ENCODE peak calls at places on chromosome 4, in nine cellular contexts. One of them, this sample, is unnamed.

GRCh38 chr4:105946771-105947170 is 51.5 kb downstream of the NPNT start:
- DNase-seq in IMR-90: no peak
- DNase-seq in GM23338: no peak
- DNase-seq in fibroblast of lung: no peak
- DNase-seq in MM.1S: no peak
- DNase-seq in H1: no peak
- DNase-seq in DND-41: no peak
- DNase-seq in neural progenitor cell: no peak
- DNase-seq in H9: no peak
- DNase-seq in this sample: no peak

GRCh38 chr4:14000091-14000814 is 372.7 kb upstream of the BOD1L1 start:
- DNase-seq in IMR-90: peak; percentile 42
- DNase-seq in GM23338: no peak
- DNase-seq in fibroblast of lung: no peak
- DNase-seq in MM.1S: no peak
- DNase-seq in H1: no peak
- DNase-seq in DND-41: no peak
- DNase-seq in neural progenitor cell: no peak
- DNase-seq in H9: no peak
- DNase-seq in this sample: peak; percentile 58

GRCh38 chr4:157287445-157287844 is 66.9 kb downstream of the GRIA2 start:
- DNase-seq in IMR-90: no peak
- DNase-seq in GM23338: no peak
- DNase-seq in fibroblast of lung: no peak
- DNase-seq in MM.1S: peak; percentile 71
- DNase-seq in H1: no peak
- DNase-seq in DND-41: no peak
- DNase-seq in neural progenitor cell: no peak
- DNase-seq in H9: no peak
- DNase-seq in this sample: no peak

GRCh38 chr4:116599859-116600258 is 485.5 kb downstream of the TRAM1L1 start:
- DNase-seq in IMR-90: no peak
- DNase-seq in GM23338: peak; percentile 52
- DNase-seq in fibroblast of lung: no peak
- DNase-seq in MM.1S: no peak
- DNase-seq in H1: peak; percentile 19
- DNase-seq in DND-41: peak; percentile 12
- DNase-seq in neural progenitor cell: peak; percentile 18
- DNase-seq in H9: peak; percentile 74
- DNase-seq in this sample: no peak

GRCh38 chr4:122577808-122578781 is 42.8 kb downstream of the IL21 start:
- DNase-seq in IMR-90: peak; percentile 38
- DNase-seq in GM23338: peak; percentile 76
- DNase-seq in fibroblast of lung: peak; percentile 16
- DNase-seq in MM.1S: peak; percentile 84
- DNase-seq in H1: no peak
- DNase-seq in DND-41: peak; percentile 89
- DNase-seq in neural progenitor cell: peak; percentile 57
- DNase-seq in H9: no peak
- DNase-seq in this sample: peak; percentile 35

GRCh38 chr4:185792384-185793146 is 19.4 kb downstream of the SORBS2 start:
- DNase-seq in IMR-90: peak; percentile 96
- DNase-seq in GM23338: no peak
- DNase-seq in fibroblast of lung: peak; percentile 98
- DNase-seq in MM.1S: no peak
- DNase-seq in H1: no peak
- DNase-seq in DND-41: no peak
- DNase-seq in neural progenitor cell: peak; percentile 15
- DNase-seq in H9: no peak
- DNase-seq in this sample: peak; percentile 85

GRCh38 chr4:167222098-167222497 is 12.2 kb downstream of the SPOCK3 start:
- DNase-seq in IMR-90: no peak
- DNase-seq in GM23338: no peak
- DNase-seq in fibroblast of lung: no peak
- DNase-seq in MM.1S: peak; percentile 56
- DNase-seq in H1: no peak
- DNase-seq in DND-41: no peak
- DNase-seq in neural progenitor cell: no peak
- DNase-seq in H9: no peak
- DNase-seq in this sample: no peak

GRCh38 chr4:171573181-171573580 is 240.0 kb upstream of the GALNTL6 start:
- DNase-seq in IMR-90: no peak
- DNase-seq in GM23338: no peak
- DNase-seq in fibroblast of lung: no peak
- DNase-seq in MM.1S: no peak
- DNase-seq in H1: no peak
- DNase-seq in DND-41: no peak
- DNase-seq in neural progenitor cell: no peak
- DNase-seq in H9: no peak
- DNase-seq in this sample: no peak

GRCh38 chr4:25949166-25949748 is 35.2 kb downstream of the SMIM20 start:
- DNase-seq in IMR-90: no peak
- DNase-seq in GM23338: peak; percentile 91
- DNase-seq in fibroblast of lung: no peak
- DNase-seq in MM.1S: no peak
- DNase-seq in H1: no peak
- DNase-seq in DND-41: no peak
- DNase-seq in neural progenitor cell: peak; percentile 84
- DNase-seq in H9: peak; percentile 70
- DNase-seq in this sample: no peak

GRCh38 chr4:37644962-37645361 is 41.2 kb downstream of the RELL1 start:
- DNase-seq in IMR-90: peak; percentile 91
- DNase-seq in GM23338: no peak
- DNase-seq in fibroblast of lung: peak; percentile 70
- DNase-seq in MM.1S: no peak
- DNase-seq in H1: no peak
- DNase-seq in DND-41: no peak
- DNase-seq in neural progenitor cell: no peak
- DNase-seq in H9: no peak
- DNase-seq in this sample: no peak

GRCh38 chr4:12926189-12927066 is 557.7 kb downstream of the RAB28 start:
- DNase-seq in IMR-90: no peak
- DNase-seq in GM23338: no peak
- DNase-seq in fibroblast of lung: no peak
- DNase-seq in MM.1S: peak; percentile 39
- DNase-seq in H1: no peak
- DNase-seq in DND-41: no peak
- DNase-seq in neural progenitor cell: no peak
- DNase-seq in H9: no peak
- DNase-seq in this sample: no peak

GRCh38 chr4:47270226-47270888 is 193.1 kb downstream of the COMMD8 start:
- DNase-seq in IMR-90: peak; percentile 3
- DNase-seq in GM23338: peak; percentile 17
- DNase-seq in fibroblast of lung: no peak
- DNase-seq in MM.1S: no peak
- DNase-seq in H1: no peak
- DNase-seq in DND-41: no peak
- DNase-seq in neural progenitor cell: peak; percentile 21
- DNase-seq in H9: no peak
- DNase-seq in this sample: no peak

GRCh38 chr4:57080781-57081650 is 29.2 kb downstream of the IGFBP7 start:
- DNase-seq in IMR-90: peak; percentile 98
- DNase-seq in GM23338: no peak
- DNase-seq in fibroblast of lung: peak; percentile 100
- DNase-seq in MM.1S: no peak
- DNase-seq in H1: no peak
- DNase-seq in DND-41: no peak
- DNase-seq in neural progenitor cell: no peak
- DNase-seq in H9: no peak
- DNase-seq in this sample: peak; percentile 92

GRCh38 chr4:16171831-16172230 is 54.4 kb downstream of the TAPT1 start:
- DNase-seq in IMR-90: no peak
- DNase-seq in GM23338: no peak
- DNase-seq in fibroblast of lung: no peak
- DNase-seq in MM.1S: no peak
- DNase-seq in H1: no peak
- DNase-seq in DND-41: no peak
- DNase-seq in neural progenitor cell: no peak
- DNase-seq in H9: no peak
- DNase-seq in this sample: no peak

GRCh38 chr4:139540637-139541036 is 15.4 kb downstream of the SETD7 start:
- DNase-seq in IMR-90: no peak
- DNase-seq in GM23338: no peak
- DNase-seq in fibroblast of lung: peak; percentile 77
- DNase-seq in MM.1S: no peak
- DNase-seq in H1: no peak
- DNase-seq in DND-41: no peak
- DNase-seq in neural progenitor cell: no peak
- DNase-seq in H9: no peak
- DNase-seq in this sample: no peak

GRCh38 chr4:139537292-139537691 is 18.7 kb downstream of the SETD7 start:
- DNase-seq in IMR-90: no peak
- DNase-seq in GM23338: no peak
- DNase-seq in fibroblast of lung: peak; percentile 37
- DNase-seq in MM.1S: no peak
- DNase-seq in H1: no peak
- DNase-seq in DND-41: no peak
- DNase-seq in neural progenitor cell: no peak
- DNase-seq in H9: no peak
- DNase-seq in this sample: no peak

GRCh38 chr4:139535852-139536234 is 20.2 kb downstream of the SETD7 start:
- DNase-seq in IMR-90: no peak
- DNase-seq in GM23338: no peak
- DNase-seq in fibroblast of lung: no peak
- DNase-seq in MM.1S: no peak
- DNase-seq in H1: no peak
- DNase-seq in DND-41: no peak
- DNase-seq in neural progenitor cell: no peak
- DNase-seq in H9: no peak
- DNase-seq in this sample: no peak

GRCh38 chr4:139535228-139535851 is 20.7 kb downstream of the SETD7 start:
- DNase-seq in IMR-90: no peak
- DNase-seq in GM23338: no peak
- DNase-seq in fibroblast of lung: no peak
- DNase-seq in MM.1S: no peak
- DNase-seq in H1: no peak
- DNase-seq in DND-41: no peak
- DNase-seq in neural progenitor cell: no peak
- DNase-seq in H9: no peak
- DNase-seq in this sample: no peak

GRCh38 chr4:139540161-139540560 is 15.9 kb downstream of the SETD7 start:
- DNase-seq in IMR-90: no peak
- DNase-seq in GM23338: no peak
- DNase-seq in fibroblast of lung: peak; percentile 50
- DNase-seq in MM.1S: no peak
- DNase-seq in H1: no peak
- DNase-seq in DND-41: no peak
- DNase-seq in neural progenitor cell: no peak
- DNase-seq in H9: no peak
- DNase-seq in this sample: no peak
- H4K20me1 ChIP-seq in IMR-90: peaks cover 17% of the 10 kb centered on the region
- H4K20me1 ChIP-seq in GM23338: no peaks in the 10 kb centered on the region
- H4K20me1 ChIP-seq in fibroblast of lung: no peaks in the 10 kb centered on the region
- H4K20me1 ChIP-seq in MM.1S: peaks cover 5% of the 10 kb centered on the region
- H4K20me1 ChIP-seq in H1: no peaks in the 10 kb centered on the region
- H4K20me1 ChIP-seq in DND-41: no peaks in the 10 kb centered on the region
- H4K20me1 ChIP-seq in neural progenitor cell: no peaks in the 10 kb centered on the region
- H4K20me1 ChIP-seq in H9: no peaks in the 10 kb centered on the region
- H4K20me1 ChIP-seq in this sample: no peaks in the 10 kb centered on the region

DNA sequence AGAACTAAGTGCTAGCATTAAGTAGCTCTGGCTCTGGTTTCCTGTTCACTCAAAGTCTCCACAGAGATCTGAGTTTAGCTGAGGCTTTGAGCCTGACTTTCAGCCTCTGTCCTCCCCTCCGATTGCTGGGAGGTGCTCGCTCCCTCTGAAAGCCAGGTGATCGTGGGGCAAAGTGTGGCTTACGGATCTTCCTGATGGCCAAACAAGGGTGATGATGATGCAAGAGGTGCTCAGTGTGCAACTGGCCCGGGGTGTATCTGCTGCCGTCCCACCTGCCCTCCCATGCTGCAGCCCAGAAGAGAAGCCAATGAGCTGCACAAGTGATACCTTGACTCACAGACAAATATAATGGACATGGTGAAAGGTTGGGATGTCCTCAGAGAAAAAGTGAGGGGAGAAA is 169.2 kb upstream of the TBC1D9 start:
- DNase-seq in IMR-90: no peak
- DNase-seq in GM23338: no peak
- DNase-seq in fibroblast of lung: no peak
- DNase-seq in MM.1S: no peak
- DNase-seq in H1: no peak
- DNase-seq in DND-41: no peak
- DNase-seq in neural progenitor cell: no peak
- DNase-seq in H9: no peak
- DNase-seq in this sample: no peak
- H4K20me1 ChIP-seq in IMR-90: no peaks in the 10 kb centered on the region
- H4K20me1 ChIP-seq in GM23338: no peaks in the 10 kb centered on the region
- H4K20me1 ChIP-seq in fibroblast of lung: no peaks in the 10 kb centered on the region
- H4K20me1 ChIP-seq in MM.1S: no peaks in the 10 kb centered on the region
- H4K20me1 ChIP-seq in H1: no peaks in the 10 kb centered on the region
- H4K20me1 ChIP-seq in DND-41: no peaks in the 10 kb centered on the region
- H4K20me1 ChIP-seq in neural progenitor cell: no peaks in the 10 kb centered on the region
- H4K20me1 ChIP-seq in H9: no peaks in the 10 kb centered on the region
- H4K20me1 ChIP-seq in this sample: no peaks in the 10 kb centered on the region

GRCh38 chr4:1900624-1901023 is 29.4 kb downstream of the NSD2 start:
- DNase-seq in IMR-90: no peak
- DNase-seq in GM23338: no peak
- DNase-seq in fibroblast of lung: no peak
- DNase-seq in MM.1S: no peak
- DNase-seq in H1: no peak
- DNase-seq in DND-41: no peak
- DNase-seq in neural progenitor cell: no peak
- DNase-seq in H9: no peak
- DNase-seq in this sample: no peak

GRCh38 chr4:1899149-1900086 is 28.2 kb downstream of the NSD2 start:
- DNase-seq in IMR-90: peak; percentile 78
- DNase-seq in GM23338: peak; percentile 93
- DNase-seq in fibroblast of lung: peak; percentile 64
- DNase-seq in MM.1S: peak; percentile 81
- DNase-seq in H1: peak; percentile 53
- DNase-seq in DND-41: peak; percentile 68
- DNase-seq in neural progenitor cell: peak; percentile 88
- DNase-seq in H9: peak; percentile 88
- DNase-seq in this sample: peak; percentile 60

GRCh38 chr4:1901127-1901526 is 29.9 kb downstream of the NSD2 start:
- DNase-seq in IMR-90: no peak
- DNase-seq in GM23338: no peak
- DNase-seq in fibroblast of lung: no peak
- DNase-seq in MM.1S: no peak
- DNase-seq in H1: no peak
- DNase-seq in DND-41: no peak
- DNase-seq in neural progenitor cell: no peak
- DNase-seq in H9: no peak
- DNase-seq in this sample: no peak

GRCh38 chr4:1898681-1899080 is 27.5 kb downstream of the NSD2 start:
- DNase-seq in IMR-90: no peak
- DNase-seq in GM23338: no peak
- DNase-seq in fibroblast of lung: no peak
- DNase-seq in MM.1S: no peak
- DNase-seq in H1: no peak
- DNase-seq in DND-41: no peak
- DNase-seq in neural progenitor cell: peak; percentile 8
- DNase-seq in H9: no peak
- DNase-seq in this sample: no peak

GRCh38 chr4:1900087-1900433 is 28.9 kb downstream of the NSD2 start:
- DNase-seq in IMR-90: no peak
- DNase-seq in GM23338: no peak
- DNase-seq in fibroblast of lung: no peak
- DNase-seq in MM.1S: no peak
- DNase-seq in H1: no peak
- DNase-seq in DND-41: no peak
- DNase-seq in neural progenitor cell: no peak
- DNase-seq in H9: no peak
- DNase-seq in this sample: no peak
- H4K20me1 ChIP-seq in IMR-90: peaks cover 65% of the 10 kb centered on the region
- H4K20me1 ChIP-seq in GM23338: peaks cover 72% of the 10 kb centered on the region
- H4K20me1 ChIP-seq in fibroblast of lung: no peaks in the 10 kb centered on the region
- H4K20me1 ChIP-seq in MM.1S: peaks cover 46% of the 10 kb centered on the region
- H4K20me1 ChIP-seq in H1: peaks cover 30% of the 10 kb centered on the region
- H4K20me1 ChIP-seq in DND-41: peaks cover 93% of the 10 kb centered on the region
- H4K20me1 ChIP-seq in neural progenitor cell: peaks cover 100% of the 10 kb centered on the region
- H4K20me1 ChIP-seq in H9: no peaks in the 10 kb centered on the region
- H4K20me1 ChIP-seq in this sample: no peaks in the 10 kb centered on the region

GRCh38 chr4:101222156-101222845 is 125.0 kb downstream of the PPP3CA start:
- DNase-seq in IMR-90: peak; percentile 14
- DNase-seq in GM23338: no peak
- DNase-seq in fibroblast of lung: no peak
- DNase-seq in MM.1S: no peak
- DNase-seq in H1: no peak
- DNase-seq in DND-41: no peak
- DNase-seq in neural progenitor cell: no peak
- DNase-seq in H9: no peak
- DNase-seq in this sample: no peak
- H4K20me1 ChIP-seq in IMR-90: peaks cover 4% of the 10 kb centered on the region
- H4K20me1 ChIP-seq in GM23338: no peaks in the 10 kb centered on the region
- H4K20me1 ChIP-seq in fibroblast of lung: no peaks in the 10 kb centered on the region
- H4K20me1 ChIP-seq in MM.1S: no peaks in the 10 kb centered on the region
- H4K20me1 ChIP-seq in H1: no peaks in the 10 kb centered on the region
- H4K20me1 ChIP-seq in DND-41: peaks cover 5% of the 10 kb centered on the region
- H4K20me1 ChIP-seq in neural progenitor cell: no peaks in the 10 kb centered on the region
- H4K20me1 ChIP-seq in H9: no peaks in the 10 kb centered on the region
- H4K20me1 ChIP-seq in this sample: peaks cover 3% of the 10 kb centered on the region